ENCODE peak calls at places on chromosomes 3 and 15, in five cellular contexts. F is GM12891, P is transverse colon, L is stomach, E is HCT116. Z is an unnamed sample.

GRCh38 chr3:186255703-186256331 is 106.2 kb downstream of the DGKG start:
- DNase-seq in F (no peak), P (peak), L (peak), E (no peak), Z (no peak)

GRCh38 chr3:55013145-55013544 is 85.3 kb upstream of the LRTM1 start:
- DNase-seq in F (no peak), P (no peak), L (no peak), E (no peak), Z (no peak)

GRCh38 chr3:127095774-127096173 is 97.2 kb upstream of the PRR23E start:
- DNase-seq in F (no peak), P (no peak), L (no peak), E (no peak), Z (no peak)

GRCh38 chr3:162776137-162776536 is 1279.5 kb downstream of the OTOL1 start:
- DNase-seq in F (no peak), P (no peak), L (no peak), E (no peak), Z (no peak)

GRCh38 chr15:38563723-38564519 is 693 bp downstream of the RASGRP1 start:
- DNase-seq in F (peak), P (peak), L (peak), E (peak), Z (peak)

GRCh38 chr3:11144996-11145395 is 9.3 kb upstream of the HRH1 start:
- DNase-seq in F (no peak), P (no peak), L (no peak), E (no peak), Z (no peak)

GRCh38 chr3:122977645-122978466 is 49.7 kb downstream of the SEMA5B start:
- DNase-seq in F (no peak), P (no peak), L (no peak), E (no peak), Z (no peak)

GRCh38 chr3:14534379-14535191 is 5.6 kb downstream of the GRIP2 start:
- DNase-seq in F (no peak), P (no peak), L (no peak), E (no peak), Z (no peak)

GRCh38 chr3:30470566-30470965 is 135.8 kb upstream of the TGFBR2 start:
- DNase-seq in F (no peak), P (no peak), L (no peak), E (no peak), Z (no peak)

GRCh38 chr3:47266709-47267489 is 15.7 kb downstream of the KIF9 start:
- DNase-seq in F (peak), P (peak), L (peak), E (peak), Z (no peak)

GRCh38 chr3:110624571-110624970 is 447.0 kb upstream of the NECTIN3 start:
- DNase-seq in F (no peak), P (no peak), L (no peak), E (no peak), Z (no peak)

GRCh38 chr15:22871481-22872076 is 33.1 kb downstream of the NIPA2 start:
- DNase-seq in F (no peak), P (no peak), L (no peak), E (no peak), Z (no peak)

GRCh38 chr3:52080830-52081719 is 24.7 kb upstream of the DUSP7 start:
- DNase-seq in F (no peak), P (no peak), L (no peak), E (no peak), Z (no peak)

GRCh38 chr3:37071921-37072320 is 78.6 kb downstream of the MLH1 start:
- DNase-seq in F (no peak), P (no peak), L (no peak), E (no peak), Z (no peak)

GRCh38 chr3:194738254-194739093 is 52.8 kb downstream of the FAM43A start:
- DNase-seq in F (no peak), P (no peak), L (no peak), E (peak), Z (no peak)

GRCh38 chr3:114393367-114394072 is 99.7 kb downstream of the TIGIT start:
- DNase-seq in F (no peak), P (no peak), L (no peak), E (no peak), Z (no peak)

GRCh38 chr3:129622933-129623332 is 16.5 kb upstream of the PLXND1 start:
- DNase-seq in F (no peak), P (no peak), L (no peak), E (no peak), Z (no peak)

GRCh38 chr15:88650556-88650955 is 11.7 kb downstream of the ISG20 start:
- DNase-seq in F (no peak), P (no peak), L (no peak), E (no peak), Z (no peak)

GRCh38 chr3:88219138-88219792 is 69.5 kb downstream of the C3orf38 start:
- DNase-seq in F (peak), P (peak), L (peak), E (no peak), Z (peak)

GRCh38 chr15:99944131-99944530 is 210.9 kb upstream of the LYSMD4 start:
- DNase-seq in F (no peak), P (no peak), L (no peak), E (no peak), Z (no peak)

GRCh38 chr15:32990071-32990470 is 204.4 kb downstream of the FMN1 start:
- DNase-seq in F (no peak), P (no peak), L (no peak), E (no peak), Z (no peak)

GRCh38 chr15:83299462-83299861 is 15.0 kb upstream of the BNC1 start:
- DNase-seq in F (no peak), P (no peak), L (no peak), E (no peak), Z (no peak)

GRCh38 chr3:64152676-64153466 is 72.4 kb downstream of the PRICKLE2 start:
- DNase-seq in F (no peak), P (no peak), L (no peak), E (no peak), Z (no peak)

GRCh38 chr15:58556541-58556940 is 124.8 kb downstream of the LIPC start:
- DNase-seq in F (no peak), P (no peak), L (no peak), E (no peak), Z (no peak)

GRCh38 chr3:42189746-42190145 is 76.2 kb downstream of the CCK start:
- DNase-seq in F (no peak), P (no peak), L (peak), E (no peak), Z (no peak)

GRCh38 chr3:24683511-24684384 is 189.1 kb upstream of the THRB start:
- DNase-seq in F (no peak), P (peak), L (no peak), E (peak), Z (no peak)

GRCh38 chr3:179304605-179305004 is 18.2 kb upstream of the ZNF639 start:
- DNase-seq in F (no peak), P (no peak), L (no peak), E (no peak), Z (no peak)

GRCh38 chr3:126130981-126131750 is 47.2 kb upstream of the SLC41A3 start:
- DNase-seq in F (no peak), P (peak), L (peak), E (no peak), Z (no peak)

GRCh38 chr3:105970283-105970682 is 101.5 kb upstream of the CBLB start:
- DNase-seq in F (no peak), P (no peak), L (no peak), E (no peak), Z (no peak)

GRCh38 chr15:67762610-67763368 is 62.5 kb upstream of the SKOR1 start:
- DNase-seq in F (peak), P (no peak), L (no peak), E (no peak), Z (peak)

GRCh38 chr3:148459931-148460513 is 237.7 kb upstream of the AGTR1 start:
- DNase-seq in F (no peak), P (no peak), L (no peak), E (peak), Z (no peak)

GRCh38 chr15:82122754-82123400 is 77.1 kb upstream of the MEX3B start:
- DNase-seq in F (no peak), P (no peak), L (peak), E (peak), Z (no peak)

GRCh38 chr3:69008980-69009379 is 4.5 kb downstream of the EOGT start:
- DNase-seq in F (no peak), P (no peak), L (no peak), E (no peak), Z (no peak)
- TF ChIP-seq POLR2AphosphoS5 in F (no peak), P (no peak), L (no peak), E (no peak), Z (no peak)

DNA sequence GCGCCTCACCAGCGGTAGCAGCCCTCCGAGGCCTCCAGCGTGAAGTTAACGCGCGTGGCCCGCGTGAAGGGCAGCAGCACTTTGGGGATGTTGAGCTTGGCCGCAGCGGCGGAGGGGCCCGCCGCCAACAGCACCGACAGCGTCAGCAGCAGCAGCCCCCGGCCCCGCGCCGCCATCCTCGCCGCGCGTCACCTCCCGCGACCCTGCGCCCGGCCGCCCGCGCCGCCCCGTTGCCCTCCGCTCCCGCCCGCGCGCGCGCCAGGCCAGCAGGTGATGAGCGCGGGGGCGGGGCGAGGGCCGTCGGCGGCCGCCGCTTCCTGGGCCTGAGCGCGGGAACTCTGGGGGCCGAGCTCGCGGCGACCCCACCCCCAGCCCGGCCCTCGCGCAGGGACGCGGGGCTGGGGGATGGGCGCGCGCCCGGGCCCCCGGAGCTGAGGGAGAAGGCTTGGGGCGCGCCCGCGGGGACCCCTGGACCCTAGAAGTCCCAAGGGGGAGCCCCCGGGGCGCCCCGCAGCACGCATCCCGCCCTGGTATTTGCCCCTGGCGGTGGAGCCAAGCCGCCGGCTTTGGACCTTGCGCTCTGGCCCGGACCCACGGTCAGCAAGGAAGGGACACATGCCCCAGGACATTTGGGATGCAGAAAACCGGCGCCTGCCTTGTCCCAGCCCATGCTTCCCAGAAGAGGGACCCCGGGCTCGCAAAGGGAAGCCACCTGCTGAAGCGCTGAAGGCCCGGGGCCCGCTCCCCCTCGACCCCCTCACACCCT is at the start of gene NUP210:
- DNase-seq in F (peak), P (peak), L (peak), E (no peak), Z (peak)
- TF ChIP-seq POLR2A in F (peak), P (no peak), L (no peak), E (peak), Z (peak)

DNA sequence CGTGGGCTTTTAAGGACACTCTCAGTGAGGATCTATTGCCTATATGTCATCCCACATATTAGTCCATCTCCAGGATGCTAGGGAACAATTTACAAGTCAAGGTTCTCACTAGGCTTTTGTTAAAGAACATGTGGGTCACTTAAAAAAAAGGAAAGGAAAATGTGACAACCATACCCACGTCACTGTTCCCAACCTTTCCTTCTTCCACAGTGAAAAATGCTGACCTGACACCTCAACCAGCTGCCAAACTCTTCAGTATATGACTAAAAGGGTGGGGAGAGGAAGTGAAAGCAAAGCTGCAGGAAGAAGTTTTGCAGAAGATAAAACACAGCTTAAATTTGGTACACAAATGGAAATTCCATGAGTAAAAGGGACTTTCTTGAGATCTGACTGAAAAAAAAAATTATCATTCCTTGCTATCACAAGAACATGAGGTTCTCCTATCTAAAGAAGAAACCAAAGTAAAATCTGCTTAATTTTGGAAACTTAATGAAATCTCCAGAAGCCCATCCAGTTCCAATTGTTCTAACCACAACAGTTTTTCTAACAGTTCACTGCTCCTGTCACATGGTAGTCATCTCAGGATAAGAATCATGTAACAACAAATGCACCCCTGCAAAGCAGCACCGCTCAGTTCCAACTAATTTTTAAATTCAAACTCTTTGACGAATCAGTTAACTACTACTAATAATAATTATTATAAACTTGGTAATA is 117.0 kb upstream of the TSPAN3 start:
- DNase-seq in F (no peak), P (peak), L (no peak), E (no peak), Z (no peak)
- TF ChIP-seq POLR2AphosphoS5 in F (no peak), P (peak), L (peak), E (no peak), Z (no peak)

GRCh38 chr15:44426975-44427755 is at the start of gene CTDSPL2:
- DNase-seq in F (peak), P (peak), L (peak), E (peak), Z (peak)
- TF ChIP-seq POLR2A in F (peak), P (peak), L (no peak), E (peak), Z (peak)

GRCh38 chr15:96331141-96331941 is 841 bp downstream of the NR2F2 start:
- DNase-seq in F (no peak), P (no peak), L (no peak), E (no peak), Z (no peak)
- TF ChIP-seq POLR2AphosphoS5 in F (no peak), P (no peak), L (no peak), E (no peak), Z (no peak)

GRCh38 chr3:4581040-4581439 is 87.9 kb downstream of the ITPR1 start:
- DNase-seq in F (no peak), P (no peak), L (no peak), E (no peak), Z (no peak)

GRCh38 chr3:4581452-4581851 is 88.3 kb downstream of the ITPR1 start:
- DNase-seq in F (no peak), P (no peak), L (no peak), E (no peak), Z (no peak)

GRCh38 chr3:4582634-4583033 is 89.5 kb downstream of the ITPR1 start:
- DNase-seq in F (no peak), P (no peak), L (no peak), E (no peak), Z (no peak)

GRCh38 chr3:4581905-4582611 is 88.9 kb downstream of the ITPR1 start:
- DNase-seq in F (no peak), P (no peak), L (no peak), E (no peak), Z (no peak)

DNA sequence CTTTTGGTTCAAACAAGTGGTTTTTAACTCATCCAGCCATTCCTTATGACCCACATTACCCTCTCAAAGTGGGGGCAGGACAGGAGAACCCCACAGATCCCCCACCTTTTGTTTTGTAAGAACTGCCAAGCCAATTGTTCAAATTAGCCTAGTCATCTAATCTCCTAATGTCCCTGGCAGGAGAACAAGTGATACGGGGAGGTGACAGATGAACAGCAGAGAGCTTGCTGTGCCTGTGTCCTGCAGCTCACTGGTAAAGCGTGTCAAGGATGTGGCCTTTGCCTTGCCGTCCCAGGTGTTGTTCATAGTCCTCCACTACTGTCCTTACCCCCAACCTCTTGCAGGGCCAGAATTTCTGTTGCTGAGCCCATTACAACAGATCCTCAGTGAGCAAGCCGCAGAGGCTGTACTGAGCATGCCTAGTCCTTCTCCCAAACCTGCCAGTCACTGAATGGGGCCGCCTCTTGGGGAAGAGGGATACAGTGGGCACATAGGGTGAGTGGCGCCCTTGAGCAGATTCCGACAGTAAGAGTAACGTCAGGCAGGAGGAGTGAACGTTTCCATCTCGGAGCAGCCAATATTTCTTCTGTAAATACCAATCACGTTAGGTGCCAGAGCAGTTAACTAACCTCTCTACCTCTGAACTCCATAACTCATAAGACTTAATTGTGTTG is 87.3 kb downstream of the ITPR1 start:
- DNase-seq in F (no peak), P (no peak), L (no peak), E (peak), Z (no peak)
- TF ChIP-seq POLR2A in F (no peak), P (no peak), L (no peak), E (no peak), Z (no peak)

GRCh38 chr15:78071378-78071777 is 6.1 kb downstream of the TBC1D2B start:
- DNase-seq in F (no peak), P (no peak), L (no peak), E (no peak), Z (no peak)

GRCh38 chr15:78070049-78070698 is 7.3 kb downstream of the TBC1D2B start:
- DNase-seq in F (no peak), P (peak), L (no peak), E (no peak), Z (no peak)

GRCh38 chr15:78073026-78073425 is 4.5 kb downstream of the TBC1D2B start:
- DNase-seq in F (no peak), P (no peak), L (no peak), E (no peak), Z (no peak)

GRCh38 chr15:78069630-78070029 is 7.9 kb downstream of the TBC1D2B start:
- DNase-seq in F (no peak), P (no peak), L (no peak), E (no peak), Z (no peak)

DNA sequence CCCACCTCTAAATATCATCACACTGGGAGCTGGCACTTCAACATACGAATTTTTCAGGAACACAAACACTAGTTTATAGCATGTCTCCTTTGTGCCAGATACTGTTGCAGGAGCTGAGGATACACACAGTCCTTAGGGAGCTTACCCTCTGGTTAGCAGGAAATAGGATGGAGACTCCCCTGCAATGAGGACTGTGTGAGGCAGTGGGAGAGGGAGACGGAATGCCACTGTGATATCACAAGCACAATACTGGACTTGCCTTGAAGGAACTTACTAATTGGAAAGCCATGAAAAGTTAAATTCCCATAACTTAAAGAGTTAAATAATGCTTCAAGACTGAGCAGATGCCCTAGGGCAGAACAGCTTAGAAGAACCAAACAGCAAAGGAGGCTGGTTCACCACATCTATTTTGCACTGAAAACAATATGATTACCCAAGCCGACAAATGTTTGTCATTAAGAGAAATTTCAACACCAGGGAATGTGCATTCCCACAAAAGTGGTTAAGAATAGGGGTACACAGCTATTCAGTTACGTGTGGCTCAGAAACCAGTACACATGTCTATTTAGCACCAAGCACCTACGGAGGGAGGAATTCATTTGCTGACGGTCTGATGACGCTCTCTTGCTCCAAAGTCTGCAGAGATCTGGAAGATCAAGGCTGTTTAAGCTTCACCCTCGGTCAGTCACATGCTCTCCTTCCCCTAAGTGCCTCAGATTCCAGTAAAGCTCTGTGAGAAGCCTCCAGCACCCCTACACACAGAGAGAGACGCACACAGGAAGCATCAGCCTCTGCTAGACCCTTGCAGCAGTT is 5.2 kb downstream of the TBC1D2B start:
- DNase-seq in F (no peak), P (peak), L (no peak), E (no peak), Z (no peak)
- TF ChIP-seq POLR2AphosphoS5 in F (no peak), P (peak), L (peak), E (no peak), Z (no peak)